ENCODE peak calls at places on chromosomes 11 and 22, in eight cellular contexts. Y is thoracic aorta, M is neural progenitor cell, F is HFFc6, Z is cardiac fibroblast, O is left ventricle myocardium inferior, Q is fibroblast of the aortic adventitia, G is fibroblast of lung. U is an unnamed sample.

GRCh38 chr11:9379046-9379445 is 5.4 kb upstream of the IPO7 start:
- DNase-seq in Y (no peak), M (no peak), F (no peak), Z (no peak), O (no peak), Q (no peak), G (no peak), U (no peak)

GRCh38 chr11:126284829-126285228 is 1.9 kb downstream of the TIRAP start:
- DNase-seq in Y (peak; percentile 61), M (no peak), F (peak; percentile 96), Z (peak; percentile 97), O (no peak), Q (peak; percentile 94), G (peak; percentile 92), U (peak; percentile 62)

GRCh38 chr11:33191456-33191855 is 30.2 kb upstream of the CSTF3 start:
- DNase-seq in Y (no peak), M (no peak), F (no peak), Z (no peak), O (no peak), Q (no peak), G (peak; percentile 30), U (no peak)

GRCh38 chr11:128055576-128056217 is 531.7 kb downstream of the ETS1 start:
- DNase-seq in Y (no peak), M (no peak), F (no peak), Z (no peak), O (no peak), Q (no peak), G (no peak), U (no peak)

GRCh38 chr22:42180349-42180842 is 49.8 kb upstream of the CYP2D6 start:
- DNase-seq in Y (no peak), M (no peak), F (no peak), Z (no peak), O (no peak), Q (peak; percentile 22), G (peak; percentile 15), U (peak; percentile 78)

GRCh38 chr11:11157201-11157600 is 195.8 kb downstream of the CSNK2A3 start:
- DNase-seq in Y (no peak), M (peak; percentile 73), F (peak; percentile 21), Z (peak; percentile 25), O (no peak), Q (peak; percentile 39), G (peak; percentile 22), U (no peak)

GRCh38 chr11:127109796-127110195 is 109.2 kb upstream of the KIRREL3 start:
- DNase-seq in Y (no peak), M (no peak), F (no peak), Z (no peak), O (no peak), Q (no peak), G (no peak), U (no peak)

GRCh38 chr11:126415669-126416420 is 60.4 kb downstream of the ST3GAL4 start:
- DNase-seq in Y (no peak), M (no peak), F (no peak), Z (no peak), O (peak; percentile 89), Q (peak; percentile 91), G (peak; percentile 93), U (peak; percentile 52)

GRCh38 chr22:29580200-29580810 is 608 bp downstream of the NIPSNAP1 start:
- DNase-seq in Y (no peak), M (peak; percentile 22), F (no peak), Z (no peak), O (no peak), Q (no peak), G (no peak), U (no peak)

DNA sequence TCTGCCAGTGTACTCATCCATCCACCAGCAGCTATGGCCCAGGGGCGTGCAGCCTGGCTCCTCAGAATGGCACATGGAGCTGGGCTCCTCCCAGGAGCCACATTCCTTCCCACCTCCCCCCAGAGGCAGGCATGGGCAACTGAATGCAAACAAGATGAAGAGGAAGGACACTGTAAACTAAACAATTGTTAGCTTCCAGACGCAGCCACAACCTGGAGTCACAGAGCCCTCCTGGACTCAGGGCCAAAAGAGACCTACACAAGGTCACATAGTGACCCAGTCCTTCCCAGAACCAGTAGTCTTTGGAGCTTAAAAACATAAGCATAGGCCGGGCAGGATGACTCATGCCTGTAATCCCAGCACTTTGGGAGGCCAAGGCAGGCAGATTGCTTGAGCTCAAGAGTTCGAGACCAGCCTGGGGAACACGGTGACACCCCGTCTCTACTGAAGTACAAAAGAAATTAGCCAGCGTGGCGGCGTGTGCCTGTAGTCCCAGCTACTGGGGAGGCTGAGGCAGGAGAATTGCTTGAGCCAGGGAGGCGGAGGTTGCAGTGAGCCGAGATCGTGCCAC is 30.7 kb upstream of the CLDN5 start:
- DNase-seq in Y (no peak), M (peak; percentile 75), F (peak; percentile 46), Z (peak; percentile 29), O (no peak), Q (peak; percentile 19), G (peak; percentile 46), U (no peak)
- TF ChIP-seq CTCF in Y (no peak), M (peak; percentile 46), F (peak; percentile 42), Z (peak; percentile 26), O (no peak), Q (peak; percentile 23), G (peak; percentile 35), U (no peak)

GRCh38 chr11:117925198-117925925 is 3.8 kb downstream of the TMPRSS13 start:
- DNase-seq in Y (no peak), M (no peak), F (no peak), Z (no peak), O (no peak), Q (no peak), G (no peak), U (peak; percentile 52)

GRCh38 chr11:117921893-117922292 is 7.3 kb downstream of the TMPRSS13 start:
- DNase-seq in Y (no peak), M (no peak), F (no peak), Z (no peak), O (no peak), Q (no peak), G (no peak), U (peak; percentile 51)

GRCh38 chr11:117924631-117925170 is 4.5 kb downstream of the TMPRSS13 start:
- DNase-seq in Y (no peak), M (no peak), F (no peak), Z (no peak), O (no peak), Q (no peak), G (no peak), U (no peak)

GRCh38 chr11:117923275-117923674 is 5.9 kb downstream of the TMPRSS13 start:
- DNase-seq in Y (no peak), M (no peak), F (no peak), Z (no peak), O (no peak), Q (no peak), G (no peak), U (no peak)

GRCh38 chr11:117923773-117924172 is 5.4 kb downstream of the TMPRSS13 start:
- DNase-seq in Y (no peak), M (no peak), F (peak; percentile 12), Z (no peak), O (no peak), Q (no peak), G (no peak), U (peak; percentile 42)
- TF ChIP-seq CTCF in Y (no peak), M (no peak), F (peak; percentile 22), Z (no peak), O (no peak), Q (no peak), G (no peak), U (no peak)

GRCh38 chr11:117945047-117945820 is 16.0 kb upstream of the TMPRSS13 start:
- DNase-seq in Y (no peak), M (peak; percentile 53), F (no peak), Z (no peak), O (no peak), Q (no peak), G (no peak), U (no peak)
- TF ChIP-seq CTCF in Y (no peak), M (peak; percentile 49), F (peak; percentile 30), Z (no peak), O (no peak), Q (no peak), G (no peak), U (no peak)

GRCh38 chr22:33467067-33467466 is 408.9 kb upstream of the SYN3 start:
- DNase-seq in Y (no peak), M (no peak), F (no peak), Z (no peak), O (no peak), Q (peak; percentile 2), G (no peak), U (no peak)

GRCh38 chr22:33465554-33465953 is 407.4 kb upstream of the SYN3 start:
- DNase-seq in Y (no peak), M (no peak), F (no peak), Z (no peak), O (no peak), Q (no peak), G (no peak), U (no peak)

GRCh38 chr22:33464698-33465097 is 406.5 kb upstream of the SYN3 start:
- DNase-seq in Y (no peak), M (no peak), F (no peak), Z (no peak), O (no peak), Q (no peak), G (no peak), U (no peak)

GRCh38 chr22:33470456-33470855 is 412.3 kb upstream of the SYN3 start:
- DNase-seq in Y (no peak), M (no peak), F (no peak), Z (no peak), O (no peak), Q (no peak), G (no peak), U (no peak)

DNA sequence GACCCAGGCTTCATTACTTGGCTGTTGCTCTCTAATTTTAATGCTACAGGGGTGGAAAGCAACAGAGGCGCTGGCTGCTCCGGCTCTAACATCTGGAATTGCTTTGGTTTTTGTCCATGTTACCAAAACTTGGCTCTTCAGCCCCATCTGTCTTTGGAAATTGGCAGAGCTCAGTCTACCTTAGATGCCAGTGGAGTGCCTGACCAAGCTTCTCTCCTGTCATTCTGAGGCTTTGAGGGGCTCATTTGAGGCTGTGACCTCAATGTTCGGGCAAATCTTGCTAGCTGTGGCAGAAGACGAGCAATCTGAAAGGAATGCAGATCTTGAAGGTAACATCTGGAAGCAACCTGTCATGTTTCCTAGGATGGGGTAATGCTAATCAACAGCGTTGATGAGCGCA is 409.5 kb upstream of the SYN3 start:
- DNase-seq in Y (no peak), M (no peak), F (no peak), Z (peak; percentile 2), O (no peak), Q (peak; percentile 42), G (no peak), U (no peak)
- TF ChIP-seq CTCF in Y (no peak), M (peak; percentile 34), F (no peak), Z (no peak), O (peak; percentile 26), Q (peak; percentile 43), G (no peak), U (no peak)

U was measured in tibial artery.